ENCODE peak calls at places on chromosomes 11 and 22, in nine cellular contexts. B, E, V, G, Y, H, W, J and N are unnamed samples.

GRCh38 chr11:105269862-105270261 is 130.3 kb upstream of the CARD18 start:
- DNase-seq in V (no peak), B (no peak), Y (no peak), J (no peak), G (no peak), W (no peak), E (no peak), H (no peak), N (no peak)

GRCh38 chr11:130454495-130455262 is 6.2 kb downstream of the ADAMTS15 start:
- DNase-seq in J (no peak), B (no peak), E (no peak), V (no peak), W (no peak), H (no peak), G (no peak), Y (no peak), N (no peak)

GRCh38 chr11:67563354-67564114 is 20.1 kb upstream of the GSTP1 start:
- DNase-seq in V (peak), G (no peak), H (peak), Y (no peak), W (peak), J (peak), E (no peak), B (no peak), N (no peak)

GRCh38 chr22:35632902-35633301 is 15.3 kb upstream of the APOL6 start:
- DNase-seq in E (no peak), B (no peak), Y (no peak), G (no peak), H (no peak), V (no peak), J (no peak), W (no peak), N (no peak)

GRCh38 chr11:8796926-8797325 is 114.1 kb upstream of the AKIP1 start:
- DNase-seq in G (no peak), B (no peak), W (no peak), H (no peak), E (no peak), J (no peak), Y (no peak), V (no peak), N (no peak)

GRCh38 chr11:115759622-115760527 is 255.7 kb upstream of the CADM1 start:
- DNase-seq in H (peak), W (no peak), B (no peak), Y (no peak), V (no peak), J (no peak), E (no peak), G (no peak), N (no peak)

GRCh38 chr11:125443767-125444311 is 52.2 kb downstream of the FEZ1 start:
- DNase-seq in J (no peak), H (no peak), E (no peak), V (no peak), G (no peak), Y (no peak), W (no peak), B (no peak), N (no peak)

GRCh38 chr22:50220603-50221409 is 20.0 kb downstream of the SELENOO start:
- DNase-seq in B (no peak), E (no peak), W (no peak), V (no peak), Y (no peak), G (no peak), H (no peak), J (no peak), N (no peak)

GRCh38 chr11:119422505-119423416 is at the start of gene THY1:
- DNase-seq in W (no peak), Y (no peak), E (peak), V (no peak), H (no peak), G (no peak), J (peak), B (no peak), N (peak)

GRCh38 chr11:86719781-86720463 is 47.5 kb upstream of the ME3 start:
- DNase-seq in B (no peak), V (peak), W (no peak), Y (no peak), E (no peak), G (no peak), J (no peak), H (no peak), N (no peak)

GRCh38 chr11:16956538-16957153 is 57.6 kb downstream of the PLEKHA7 start:
- DNase-seq in W (no peak), Y (no peak), G (no peak), J (no peak), E (no peak), V (no peak), B (no peak), H (no peak), N (no peak)

GRCh38 chr11:107157809-107158187 is 139.5 kb upstream of the GUCY1A2 start:
- DNase-seq in H (no peak), E (no peak), G (no peak), B (no peak), V (no peak), J (no peak), W (no peak), Y (no peak), N (no peak)

GRCh38 chr22:42064629-42065028 is 6.0 kb downstream of the NAGA start:
- DNase-seq in H (no peak), V (no peak), E (no peak), Y (no peak), B (no peak), W (no peak), J (no peak), G (no peak), N (no peak)

GRCh38 chr22:37060801-37061610 is 9.5 kb downstream of the KCTD17 start:
- DNase-seq in W (no peak), Y (no peak), E (no peak), G (peak), B (peak), H (no peak), J (no peak), V (no peak), N (no peak)

GRCh38 chr22:30823015-30823370 is 128.3 kb downstream of the OSBP2 start:
- DNase-seq in E (no peak), J (no peak), V (no peak), B (no peak), W (no peak), G (no peak), H (no peak), Y (no peak), N (no peak)

GRCh38 chr22:29799217-29799680 is 32.1 kb downstream of the UQCR10 start:
- DNase-seq in E (peak), V (peak), W (peak), G (no peak), Y (no peak), J (peak), B (no peak), H (peak), N (peak)

GRCh38 chr22:26589367-26589844 is 526 bp downstream of the TPST2 start:
- DNase-seq in H (peak), Y (no peak), V (peak), J (no peak), W (peak), E (peak), G (peak), B (peak), N (no peak)

GRCh38 chr22:45970709-45971388 is 6.1 kb downstream of the WNT7B start:
- DNase-seq in B (no peak), W (no peak), H (no peak), V (no peak), G (no peak), E (no peak), J (no peak), Y (no peak), N (no peak)

GRCh38 chr11:93567406-93567819 is 24.2 kb upstream of the SMCO4 start:
- DNase-seq in W (no peak), G (no peak), H (peak), V (no peak), J (peak), E (no peak), Y (no peak), B (no peak), N (peak)

GRCh38 chr11:78809931-78810481 is 235.3 kb upstream of the NARS2 start:
- DNase-seq in W (no peak), B (no peak), V (no peak), E (no peak), G (no peak), H (no peak), Y (no peak), J (no peak), N (no peak)

GRCh38 chr11:45576461-45577215 is 88.8 kb downstream of the CHST1 start:
- DNase-seq in E (no peak), V (peak), W (no peak), J (no peak), G (no peak), H (no peak), B (no peak), Y (no peak), N (no peak)

GRCh38 chr11:62896049-62896448 is 15.4 kb downstream of the SLC3A2 start:
- DNase-seq in Y (no peak), E (no peak), V (no peak), H (no peak), G (no peak), J (no peak), W (no peak), B (no peak), N (no peak)

GRCh38 chr11:126305699-126306098 is 1.8 kb downstream of the DCPS start:
- DNase-seq in W (no peak), B (peak), E (no peak), Y (no peak), V (no peak), J (no peak), H (no peak), G (peak), N (no peak)

GRCh38 chr11:10397226-10397987 is 57.7 kb upstream of the AMPD3 start:
- DNase-seq in B (no peak), H (no peak), V (peak), G (no peak), J (no peak), E (no peak), W (no peak), Y (no peak), N (no peak)

GRCh38 chr11:26225643-26226042 is 106.3 kb upstream of the ANO3 start:
- DNase-seq in J (no peak), W (no peak), G (no peak), B (no peak), V (no peak), Y (no peak), H (no peak), E (no peak), N (no peak)

GRCh38 chr11:87849216-87849615 is 326.0 kb downstream of the RAB38 start:
- DNase-seq in J (no peak), E (no peak), G (no peak), H (no peak), B (no peak), Y (no peak), V (no peak), W (no peak), N (no peak)

GRCh38 chr11:472816-473215 is 22.7 kb downstream of the PTDSS2 start:
- DNase-seq in B (no peak), G (no peak), J (no peak), Y (no peak), E (no peak), W (no peak), V (no peak), H (no peak), N (no peak)

GRCh38 chr22:45603631-45604030 is 68.0 kb upstream of the ATXN10 start:
- DNase-seq in G (no peak), W (no peak), Y (no peak), V (no peak), B (no peak), J (no peak), E (no peak), H (no peak), N (no peak)